ENCODE peak calls at places on chromosomes 2 and 18, in six cellular contexts. H is effector memory CD4-positive, alpha-beta T cell; P is CD8-positive, alpha-beta T cell; Q is IMR-90; X is mammary epithelial cell; J is GM23338. Y is an unnamed sample.
A peak's percentile ranks its signal among the peaks of the same experiment; 100 is the strongest.

GRCh38 chr2:160561551-160562280 is 68.1 kb upstream of the RBMS1 start:
- DNase-seq in H (no peak), P (no peak), Q (peak; percentile 81), X (peak; percentile 67), J (no peak), Y (peak; percentile 90)

GRCh38 chr2:226351711-226352110 is 447.9 kb downstream of the IRS1 start:
- DNase-seq in H (no peak), P (no peak), Q (no peak), X (no peak), J (no peak), Y (no peak)

GRCh38 chr2:96359310-96359709 is 23.7 kb downstream of the NCAPH start:
- DNase-seq in H (no peak), P (peak; percentile 40), Q (no peak), X (no peak), J (no peak), Y (no peak)

GRCh38 chr2:169732583-169733358 is 861 bp upstream of the KLHL23 start:
- DNase-seq in H (no peak), P (no peak), Q (no peak), X (no peak), J (no peak), Y (no peak)

GRCh38 chr18:75214766-75215515 is 4.3 kb downstream of the TSHZ1 start:
- DNase-seq in H (no peak), P (no peak), Q (no peak), X (no peak), J (no peak), Y (no peak)

GRCh38 chr2:152336854-152337510 is 2.0 kb downstream of the FMNL2 start:
- DNase-seq in H (no peak), P (no peak), Q (peak; percentile 53), X (peak; percentile 49), J (peak; percentile 46), Y (no peak)

GRCh38 chr2:215489288-215489848 is 53.5 kb upstream of the FN1 start:
- DNase-seq in H (no peak), P (no peak), Q (no peak), X (no peak), J (no peak), Y (no peak)

GRCh38 chr2:227325824-227326195 is 759 bp downstream of the MFF start:
- DNase-seq in H (no peak), P (no peak), Q (peak; percentile 55), X (peak; percentile 56), J (peak; percentile 67), Y (no peak)

GRCh38 chr2:222861411-222862067 is 703 bp downstream of the ACSL3 start:
- DNase-seq in H (peak; percentile 11), P (peak; percentile 13), Q (no peak), X (peak; percentile 17), J (no peak), Y (no peak)

GRCh38 chr2:239648607-239649006 is 247.8 kb upstream of the HDAC4 start:
- DNase-seq in H (no peak), P (no peak), Q (no peak), X (no peak), J (no peak), Y (no peak)

GRCh38 chr2:74063486-74063885 is 78.8 kb downstream of the TET3 start:
- DNase-seq in H (no peak), P (no peak), Q (peak; percentile 79), X (no peak), J (no peak), Y (no peak)

GRCh38 chr2:152925540-152926448 is 207.4 kb downstream of the ARL6IP6 start:
- DNase-seq in H (no peak), P (peak; percentile 3), Q (no peak), X (peak; percentile 62), J (peak; percentile 92), Y (peak; percentile 45)

DNA sequence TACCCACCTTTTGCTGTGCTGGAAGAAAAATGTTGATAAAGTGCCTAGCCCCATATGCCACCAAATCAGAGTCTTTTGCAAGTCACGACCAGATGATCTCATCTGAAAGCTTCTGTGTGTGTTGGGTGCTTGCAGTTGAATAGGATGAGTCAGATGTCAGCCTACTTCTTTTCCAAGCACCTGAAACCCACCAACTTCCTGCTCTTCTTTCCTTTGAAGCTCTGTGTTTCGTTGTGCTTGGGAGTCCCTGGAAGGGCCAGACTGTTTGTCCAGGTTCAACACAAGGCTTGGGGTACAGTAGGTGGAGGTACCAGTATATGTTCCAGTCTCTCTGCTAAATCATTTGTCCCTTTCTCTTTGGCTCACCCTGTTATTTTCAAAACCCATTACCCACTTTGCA is 36.8 kb upstream of the LCLAT1 start:
- DNase-seq in H (no peak), P (no peak), Q (peak; percentile 91), X (peak; percentile 81), J (no peak), Y (peak; percentile 83)
- H3K27ac ChIP-seq in H (no peak overlapping the region), P (no peak overlapping the region), Q (peak overlapping the region; percentile 69), X (no peak overlapping the region), J (no peak overlapping the region), Y (peak overlapping the region; percentile 74)

DNA sequence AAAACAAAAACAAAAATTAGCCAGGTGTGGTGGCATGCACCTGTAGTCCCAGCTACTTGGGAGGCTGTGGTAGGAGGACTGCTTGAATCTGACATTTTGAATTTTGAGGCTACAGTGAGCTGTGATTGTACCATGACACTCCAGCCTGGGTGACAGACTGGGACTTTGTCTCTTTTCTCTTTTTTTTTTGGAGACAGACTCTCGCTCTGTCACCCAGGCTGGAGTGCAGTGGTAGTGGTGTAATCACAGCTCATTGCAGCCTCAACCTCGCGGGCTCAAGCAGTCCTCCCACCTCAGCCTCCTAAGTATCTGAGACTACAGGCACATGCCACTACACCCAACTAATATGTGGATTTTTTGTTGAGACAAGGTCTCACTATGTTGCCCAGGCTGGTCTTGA is 35.6 kb downstream of the ANKRD44 start:
- DNase-seq in H (no peak), P (no peak), Q (no peak), X (no peak), J (no peak), Y (no peak)
- H3K27ac ChIP-seq in H (peak overlapping the region; percentile 13), P (no peak overlapping the region), Q (no peak overlapping the region), X (no peak overlapping the region), J (no peak overlapping the region), Y (no peak overlapping the region)

GRCh38 chr2:26300234-26300641 is 45.7 kb upstream of the SELENOI start:
- DNase-seq in H (no peak), P (no peak), Q (peak; percentile 28), X (peak; percentile 81), J (no peak), Y (no peak)

GRCh38 chr2:26298286-26298637 is 47.7 kb upstream of the SELENOI start:
- DNase-seq in H (no peak), P (no peak), Q (no peak), X (no peak), J (peak; percentile 48), Y (no peak)

GRCh38 chr2:26298638-26299393 is 47.1 kb upstream of the SELENOI start:
- DNase-seq in H (no peak), P (peak; percentile 24), Q (peak; percentile 48), X (peak; percentile 72), J (peak; percentile 47), Y (no peak)

GRCh38 chr2:26297061-26297460 is 48.9 kb upstream of the SELENOI start:
- DNase-seq in H (no peak), P (no peak), Q (no peak), X (no peak), J (no peak), Y (no peak)

GRCh38 chr2:26299488-26300092 is 46.4 kb upstream of the SELENOI start:
- DNase-seq in H (no peak), P (peak; percentile 13), Q (peak; percentile 68), X (peak; percentile 60), J (peak; percentile 96), Y (no peak)
- H3K27ac ChIP-seq in H (peak overlapping the region; percentile 59), P (peak overlapping the region; percentile 68), Q (peak overlapping the region; percentile 76), X (peak overlapping the region; percentile 60), J (peak overlapping the region; percentile 85), Y (peak overlapping the region; percentile 85)

GRCh38 chr18:50871846-50872245 is 7.1 kb upstream of the ME2 start:
- DNase-seq in H (no peak), P (no peak), Q (no peak), X (peak; percentile 44), J (no peak), Y (no peak)

GRCh38 chr18:50870138-50870845 is 8.6 kb upstream of the ME2 start:
- DNase-seq in H (no peak), P (no peak), Q (peak; percentile 73), X (peak; percentile 95), J (no peak), Y (peak; percentile 93)

GRCh38 chr18:50863840-50864239 is 15.1 kb upstream of the ME2 start:
- DNase-seq in H (no peak), P (no peak), Q (no peak), X (no peak), J (no peak), Y (no peak)

GRCh38 chr18:50866765-50867164 is 12.2 kb upstream of the ME2 start:
- DNase-seq in H (no peak), P (no peak), Q (no peak), X (no peak), J (no peak), Y (no peak)

DNA sequence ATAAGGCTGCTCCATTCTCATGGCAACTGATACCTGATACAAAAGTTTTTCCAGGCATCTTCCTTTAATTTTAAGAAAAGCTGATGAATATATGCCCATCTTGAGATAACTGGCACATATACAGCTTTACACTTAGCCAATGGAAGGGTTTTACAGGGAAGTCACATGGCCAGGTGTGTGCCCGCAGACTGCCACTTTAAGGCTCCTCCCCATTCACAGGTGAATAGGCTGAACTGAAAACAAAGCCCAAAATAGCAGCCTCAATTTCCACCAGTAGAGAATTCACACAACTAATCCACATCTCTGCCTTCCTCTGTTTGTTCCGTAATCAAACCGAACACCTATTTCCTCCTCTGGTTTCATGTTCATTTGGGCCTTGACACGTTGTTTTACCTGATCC is 9.8 kb upstream of the ME2 start:
- DNase-seq in H (no peak), P (no peak), Q (no peak), X (no peak), J (peak; percentile 14), Y (no peak)
- H3K27ac ChIP-seq in H (no peak overlapping the region), P (no peak overlapping the region), Q (no peak overlapping the region), X (no peak overlapping the region), J (no peak overlapping the region), Y (peak overlapping the region; percentile 75)

DNA sequence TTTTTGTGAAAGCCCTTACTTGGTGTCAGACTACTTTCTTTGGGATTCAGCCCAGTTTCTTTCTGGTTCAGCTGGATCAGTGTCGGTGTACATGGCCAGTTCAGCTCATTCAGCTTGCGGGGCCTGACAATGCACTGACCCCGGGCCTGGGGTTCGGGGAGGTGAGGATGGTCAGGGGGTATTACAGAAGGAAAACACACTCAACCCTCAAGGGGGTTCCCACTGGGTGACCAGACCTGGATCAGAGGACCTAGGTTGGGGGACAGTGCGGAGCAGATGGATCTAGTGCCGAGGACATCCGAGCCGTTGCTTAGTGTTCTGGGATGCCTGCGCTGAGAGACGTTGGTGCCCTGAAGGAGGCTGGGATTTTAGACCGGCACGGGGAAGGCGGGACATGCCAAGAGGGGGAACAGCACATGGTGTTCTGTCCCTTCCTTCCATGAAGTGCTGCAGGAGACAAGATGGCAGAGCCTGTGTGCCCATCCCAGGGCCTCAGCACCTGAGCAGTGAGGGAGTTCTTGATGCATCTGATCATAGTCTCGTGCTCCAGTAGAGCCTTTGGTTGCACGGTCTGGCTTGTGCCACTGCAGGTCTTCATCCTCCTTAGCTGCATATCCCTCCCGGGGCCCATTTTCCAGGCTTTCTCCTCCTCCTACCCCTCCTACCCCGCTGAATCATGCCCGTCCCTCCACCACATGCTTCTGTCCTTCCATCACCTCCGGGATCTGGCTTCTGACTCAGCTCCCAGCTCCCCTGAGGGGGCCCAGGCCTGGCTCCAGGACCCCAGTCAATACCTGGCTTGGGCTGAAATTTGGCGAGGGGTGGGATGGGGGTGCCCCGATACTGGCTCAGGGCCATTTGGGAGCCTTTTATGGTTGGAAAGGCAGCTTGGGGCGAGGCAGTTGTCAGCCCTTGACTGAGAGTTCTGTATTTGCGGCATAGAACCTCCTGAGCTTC is 18.0 kb downstream of the SPEG start:
- DNase-seq in H (no peak), P (no peak), Q (peak; percentile 95), X (peak; percentile 99), J (no peak), Y (peak; percentile 73)
- H3K27ac ChIP-seq in H (no peak overlapping the region), P (no peak overlapping the region), Q (peak overlapping the region; percentile 96), X (peak overlapping the region; percentile 89), J (no peak overlapping the region), Y (peak overlapping the region; percentile 92)

Y was measured in epithelial cell of prostate.